ENCODE peak calls at places on chromosomes 11 and 22, in five cellular contexts. U is EL, B is HCEC 1CT, W is left ventricle myocardium inferior, S is HEK293T. A is an unnamed sample.

GRCh38 chr11:34416088-34416487 is 22.6 kb upstream of the CAT start:
- DNase-seq in B (no peak), U (no peak), W (no peak), S (no peak), A (no peak)

GRCh38 chr11:76602431-76602861 is 68.1 kb downstream of the LRRC32 start:
- DNase-seq in S (no peak), U (no peak), W (peak), B (no peak), A (no peak)

GRCh38 chr22:24466831-24467249 is 28.3 kb upstream of the UPB1 start:
- DNase-seq in B (peak), S (peak), U (peak), W (peak), A (no peak)

GRCh38 chr22:42648368-42649260 is 578 bp downstream of the CYB5R3 start:
- DNase-seq in S (no peak), W (peak), U (peak), B (peak), A (peak)

GRCh38 chr22:44309137-44309536 is 3.6 kb downstream of the SHISAL1 start:
- DNase-seq in B (peak), U (peak), S (no peak), W (no peak), A (no peak)

GRCh38 chr11:17469998-17470397 is 6.6 kb downstream of the ABCC8 start:
- DNase-seq in U (no peak), W (no peak), S (no peak), B (no peak), A (no peak)

GRCh38 chr22:49512471-49512870 is 315.2 kb downstream of the BRD1 start:
- DNase-seq in B (no peak), U (no peak), S (no peak), W (no peak), A (no peak)

GRCh38 chr11:22792497-22792896 is 37.1 kb downstream of the SVIP start:
- DNase-seq in S (no peak), W (no peak), U (peak), B (peak), A (no peak)

GRCh38 chr11:15819679-15820286 is 536.6 kb downstream of the SOX6 start:
- DNase-seq in S (peak), B (peak), U (peak), W (peak), A (peak)

GRCh38 chr22:35150163-35151107 is 84.5 kb downstream of the ISX start:
- DNase-seq in U (peak), W (peak), S (peak), B (peak), A (peak)

GRCh38 chr22:28978158-28978557 is 83.5 kb downstream of the C22orf31 start:
- DNase-seq in U (peak), B (peak), S (no peak), W (peak), A (no peak)

GRCh38 chr11:112023104-112023503 is 2.1 kb upstream of the DLAT start:
- DNase-seq in U (no peak), B (no peak), W (no peak), S (no peak), A (no peak)

GRCh38 chr22:39592104-39593060 is 21.8 kb downstream of the CACNA1I start:
- DNase-seq in S (no peak), U (peak), B (peak), W (no peak), A (no peak)

GRCh38 chr11:16843307-16843706 is 104.9 kb downstream of the C11orf58 start:
- DNase-seq in U (no peak), S (no peak), B (no peak), W (no peak), A (peak)

GRCh38 chr11:2772544-2773031 is 72.8 kb upstream of the KCNQ1OT1 start:
- DNase-seq in S (no peak), U (peak), B (peak), W (no peak), A (peak)

GRCh38 chr11:1946812-1947480 is at the start of gene MRPL23:
- DNase-seq in U (no peak), B (no peak), S (no peak), W (peak), A (no peak)

GRCh38 chr11:111851636-111852035 is 19.7 kb downstream of the ALG9 start:
- DNase-seq in U (peak), W (no peak), S (no peak), B (peak), A (no peak)

A was measured in Peyer's patch.